ENCODE peak calls at places on chromosomes 7 and 10, in six cellular contexts. N is GM12865, K is ovary, X is astrocyte, H is neural crest cell, C is tibial nerve. F is an unnamed sample.

GRCh38 chr7:151087247-151088018 is 1.2 kb downstream of the AGAP3 start:
- DNase-seq in X (peak), C (peak), N (peak), H (no peak), K (peak), F (peak)

GRCh38 chr10:117431160-117431559 is 55.9 kb upstream of the PDZD8 start:
- DNase-seq in C (no peak), K (no peak), N (no peak), X (no peak), H (no peak), F (no peak)

GRCh38 chr7:115548756-115549155 is 481.8 kb downstream of the TFEC start:
- DNase-seq in N (no peak), X (peak), H (no peak), C (no peak), K (no peak), F (no peak)

GRCh38 chr10:32373031-32373430 is 26.1 kb upstream of the EPC1 start:
- DNase-seq in N (no peak), H (no peak), X (no peak), K (no peak), C (no peak), F (no peak)

GRCh38 chr7:74350751-74351150 is 61.5 kb downstream of the CLIP2 start:
- DNase-seq in H (no peak), N (no peak), C (no peak), K (no peak), X (no peak), F (no peak)

GRCh38 chr10:30491204-30491603 is 57.2 kb downstream of the MAP3K8 start:
- DNase-seq in K (no peak), H (no peak), N (peak), X (no peak), C (peak), F (no peak)

GRCh38 chr10:97095701-97096300 is 90.0 kb downstream of the SLIT1 start:
- DNase-seq in H (no peak), C (no peak), X (no peak), N (no peak), K (no peak), F (no peak)

GRCh38 chr7:123372368-123372767 is 162.0 kb downstream of the IQUB start:
- DNase-seq in K (no peak), X (no peak), N (no peak), C (no peak), H (no peak), F (no peak)

GRCh38 chr10:101373063-101373462 is 19.1 kb downstream of the BTRC start:
- DNase-seq in X (no peak), H (no peak), C (no peak), N (no peak), K (no peak), F (no peak)

GRCh38 chr7:22613466-22613865 is 113.5 kb upstream of the STEAP1B start:
- DNase-seq in K (no peak), C (no peak), N (no peak), X (no peak), H (no peak), F (no peak)

GRCh38 chr10:48289652-48290238 is 15.2 kb upstream of the FRMPD2 start:
- DNase-seq in H (peak), K (no peak), C (peak), N (peak), X (no peak), F (peak)

GRCh38 chr10:28280652-28281051 is 22.2 kb downstream of the MPP7 start:
- DNase-seq in H (no peak), K (no peak), X (peak), N (no peak), C (no peak), F (no peak)

GRCh38 chr10:114897593-114897992 is 40.4 kb upstream of the TRUB1 start:
- DNase-seq in H (no peak), K (no peak), N (no peak), X (no peak), C (no peak), F (no peak)

GRCh38 chr10:28922127-28922526 is 244.8 kb downstream of the BAMBI start:
- DNase-seq in C (no peak), N (no peak), H (no peak), X (peak), K (no peak), F (no peak)

GRCh38 chr10:80664071-80664680 is 126.5 kb downstream of the SH2D4B start:
- DNase-seq in K (peak), N (peak), C (peak), X (peak), H (peak), F (peak)

GRCh38 chr7:158324397-158325360 is 262.9 kb downstream of the PTPRN2 start:
- DNase-seq in X (no peak), C (no peak), H (no peak), N (no peak), K (no peak), F (no peak)

GRCh38 chr7:105461518-105461917 is 60.6 kb downstream of the PUS7 start:
- DNase-seq in C (no peak), K (no peak), X (no peak), N (no peak), H (no peak), F (no peak)

GRCh38 chr10:131354380-131354779 is 42.9 kb upstream of the TCERG1L start:
- DNase-seq in H (peak), C (no peak), X (no peak), K (no peak), N (no peak), F (no peak)

GRCh38 chr7:3138992-3139391 is 95.3 kb upstream of the CARD11 start:
- DNase-seq in K (no peak), C (peak), N (no peak), X (no peak), H (no peak), F (no peak)

GRCh38 chr7:116408166-116408565 is 91.4 kb upstream of the CAV2 start:
- DNase-seq in C (no peak), H (no peak), N (no peak), K (no peak), X (no peak), F (no peak)

GRCh38 chr7:149822353-149822943 is 15.7 kb upstream of the ZNF862 start:
- DNase-seq in H (no peak), X (no peak), N (no peak), C (no peak), K (no peak), F (no peak)

GRCh38 chr7:54932818-54933543 is 85.8 kb upstream of the EGFR start:
- DNase-seq in K (peak), H (peak), X (peak), C (peak), N (no peak), F (no peak)

GRCh38 chr10:97278491-97278989 is 13.9 kb downstream of the ARHGAP19 start:
- DNase-seq in N (peak), X (peak), H (no peak), K (no peak), C (no peak), F (peak)

GRCh38 chr7:135584362-135585353 is 26.9 kb downstream of the NUP205 start:
- DNase-seq in X (peak), H (no peak), K (no peak), N (no peak), C (no peak), F (no peak)

GRCh38 chr10:69914373-69915268 is 112.9 kb downstream of the COL13A1 start:
- DNase-seq in K (peak), N (peak), H (peak), C (peak), X (peak), F (peak)

GRCh38 chr10:104045151-104046089 is 40.3 kb downstream of the COL17A1 start:
- DNase-seq in C (no peak), X (peak), H (no peak), N (peak), K (peak), F (peak)

GRCh38 chr10:127694580-127695193 is 42.3 kb upstream of the FOXI2 start:
- DNase-seq in K (no peak), H (peak), C (no peak), N (peak), X (no peak), F (peak)

GRCh38 chr10:71868192-71868697 is 17.2 kb upstream of the PSAP start:
- DNase-seq in X (peak), H (no peak), K (no peak), C (peak), N (peak), F (no peak)

GRCh38 chr10:28734940-28735759 is 57.8 kb downstream of the BAMBI start:
- DNase-seq in C (no peak), N (peak), X (peak), K (peak), H (no peak), F (no peak)

GRCh38 chr10:93867481-93867880 is 26.3 kb upstream of the SLC35G1 start:
- DNase-seq in C (no peak), X (no peak), N (peak), K (no peak), H (no peak), F (no peak)

GRCh38 chr10:11446895-11447294 is 164.6 kb downstream of the USP6NL start:
- DNase-seq in N (no peak), C (no peak), X (no peak), H (no peak), K (no peak), F (no peak)

GRCh38 chr10:121511943-121512342 is 86.3 kb downstream of the FGFR2 start:
- DNase-seq in N (no peak), K (no peak), C (no peak), X (no peak), H (no peak), F (no peak)

GRCh38 chr7:108072739-108073138 is 57.4 kb downstream of the LAMB4 start:
- DNase-seq in N (no peak), H (no peak), C (no peak), X (no peak), K (no peak), F (no peak)
- TF ChIP-seq CTCF in N (no peak), H (no peak), C (no peak), X (no peak), K (no peak), F (no peak)

DNA sequence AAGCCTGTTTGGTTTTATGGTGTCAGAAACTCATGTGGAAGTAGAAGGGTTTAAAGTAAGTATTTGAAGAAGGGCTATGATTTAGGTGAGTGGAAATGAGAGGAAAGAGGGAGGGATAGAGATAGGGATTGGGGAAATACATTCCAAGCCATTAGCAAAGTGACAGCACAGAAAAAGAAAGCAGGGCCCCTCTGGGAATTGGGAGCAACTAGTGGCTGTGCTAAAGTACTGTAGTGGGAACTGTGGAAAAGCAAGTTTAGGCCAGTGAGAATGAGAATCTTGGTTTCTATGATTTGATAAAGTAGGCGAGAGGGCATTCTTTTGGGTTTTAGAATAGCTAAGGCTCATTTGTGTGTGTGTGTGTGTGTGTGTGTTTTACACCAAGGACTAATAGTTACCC is 5.0 kb downstream of the PRKG1 start:
- DNase-seq in N (no peak), K (no peak), H (no peak), C (no peak), X (no peak), F (no peak)
- TF ChIP-seq CTCF in N (no peak), K (no peak), H (no peak), C (no peak), X (no peak), F (no peak)

DNA sequence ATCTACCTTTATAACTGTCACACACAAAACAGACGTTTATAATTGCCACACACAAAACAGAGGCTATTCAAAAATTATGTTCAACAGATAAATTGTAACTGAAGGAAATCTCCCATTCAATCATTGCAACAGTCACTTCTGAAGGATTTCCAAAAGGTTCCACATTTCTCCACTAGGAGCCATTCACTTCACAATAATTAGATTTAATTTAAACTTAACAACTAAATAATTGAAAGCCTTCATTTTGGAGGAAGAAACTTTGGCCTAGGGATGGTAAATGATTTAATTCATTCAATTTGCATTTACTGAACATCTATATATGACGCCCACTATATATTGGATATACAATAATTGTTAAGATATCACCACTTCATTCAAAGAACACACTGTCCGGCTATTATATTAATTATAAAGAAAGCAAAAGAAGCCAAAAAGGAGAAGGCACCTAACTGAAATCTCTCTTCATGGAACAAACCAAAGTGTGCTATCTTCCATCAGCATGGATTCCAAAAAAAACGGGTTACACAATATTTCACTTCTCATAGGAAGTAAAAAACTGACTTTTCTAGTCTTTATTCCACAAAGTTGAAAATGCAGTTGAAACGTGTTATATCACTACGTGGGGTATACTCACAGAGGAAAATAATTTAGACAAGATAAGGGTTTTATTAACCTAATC is 1.7 kb downstream of the ATAD1 start:
- DNase-seq in X (no peak), K (no peak), N (no peak), C (no peak), H (no peak), F (no peak)
- TF ChIP-seq CTCF in X (no peak), K (no peak), N (no peak), C (no peak), H (peak), F (no peak)

DNA sequence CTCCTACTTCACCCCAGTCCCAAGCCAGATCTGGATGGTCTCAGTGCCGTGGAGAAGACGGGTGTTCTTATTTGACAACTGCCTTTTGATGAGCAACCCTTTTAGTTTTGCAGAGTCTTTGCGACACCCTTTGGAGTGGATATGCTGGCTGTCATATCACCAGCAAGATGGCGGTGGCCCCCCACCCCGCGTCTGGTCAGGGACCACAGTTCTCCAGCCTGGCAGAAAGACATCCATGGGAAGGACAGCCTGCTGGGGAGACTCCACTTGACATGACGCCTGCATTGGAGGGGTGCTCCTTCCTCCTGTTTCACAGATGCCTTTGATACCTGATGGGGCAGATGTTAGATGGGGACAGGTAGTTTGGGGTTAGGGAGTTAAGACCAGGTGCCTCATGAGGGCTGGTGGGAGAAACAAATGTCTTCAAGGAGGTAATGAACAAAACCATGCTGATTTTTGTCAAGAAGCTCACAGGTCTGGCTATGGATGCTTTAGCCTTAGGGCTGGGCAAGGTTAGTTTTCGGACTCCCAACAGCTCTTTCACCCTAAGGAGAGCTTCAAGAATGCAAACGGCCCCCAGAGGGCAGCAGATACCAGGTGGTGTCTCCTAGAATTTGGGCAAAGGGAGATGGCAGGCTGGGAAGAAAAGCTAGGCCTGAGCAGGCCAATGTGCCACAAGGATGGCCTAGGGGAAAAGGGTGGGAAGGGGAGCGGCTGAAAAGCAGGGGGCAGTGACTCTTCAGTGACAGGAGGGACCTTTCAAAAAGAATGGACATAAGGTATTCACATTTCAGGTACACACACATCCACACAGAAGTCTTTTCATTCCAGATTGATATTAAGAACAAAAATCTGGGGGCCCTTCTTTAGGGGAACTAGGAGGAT is 95.2 kb downstream of the CLEC2L start:
- DNase-seq in N (peak), K (no peak), X (peak), C (peak), H (peak), F (no peak)
- TF ChIP-seq CTCF in N (peak), K (no peak), X (peak), C (no peak), H (peak), F (peak)